ENCODE peak calls at places on chromosomes 6 and 20, in nine cellular contexts. Q is A549, K is adrenal gland, D is LoVo, T is Daoy, L is psoas muscle, M is substantia nigra, F is tibial artery, P is 8988T. J is an unnamed sample.

GRCh38 chr20:53606364-53606985 is 12.8 kb upstream of the ZNF217 start:
- DNase-seq in F (no peak), D (no peak), T (no peak), K (peak; percentile 50), M (no peak), L (no peak), Q (no peak), P (no peak), J (no peak)

GRCh38 chr6:109978174-109979032 is at the start of gene GPR6:
- DNase-seq in P (peak; percentile 42), F (no peak), K (peak; percentile 78), T (peak; percentile 11), Q (peak; percentile 11), D (peak; percentile 66), L (peak; percentile 48), M (peak; percentile 9), J (peak; percentile 72)

GRCh38 chr6:158688860-158689259 is 39.0 kb downstream of the SYTL3 start:
- DNase-seq in Q (no peak), F (no peak), K (no peak), D (no peak), P (no peak), M (no peak), T (no peak), L (no peak), J (no peak)

GRCh38 chr20:23152308-23152892 is 66.3 kb upstream of the CD93 start:
- DNase-seq in T (no peak), Q (peak; percentile 36), L (peak; percentile 87), P (no peak), K (peak; percentile 86), F (peak; percentile 98), D (no peak), M (no peak), J (peak; percentile 67)

GRCh38 chr6:64034840-64035656 is 399.4 kb downstream of the PHF3 start:
- DNase-seq in P (no peak), D (peak; percentile 77), L (no peak), Q (peak; percentile 6), M (no peak), F (no peak), T (no peak), K (no peak), J (no peak)

GRCh38 chr6:136404627-136405310 is 115.1 kb upstream of the BCLAF1 start:
- DNase-seq in L (no peak), T (no peak), K (no peak), Q (no peak), D (no peak), P (no peak), M (no peak), F (no peak), J (no peak)

GRCh38 chr20:50071039-50071888 is 41.7 kb downstream of the UBE2V1 start:
- DNase-seq in Q (peak; percentile 81), F (peak; percentile 91), D (peak; percentile 90), P (peak; percentile 91), M (peak; percentile 92), T (peak; percentile 86), L (peak; percentile 89), K (peak; percentile 84), J (peak; percentile 97)

GRCh38 chr6:151248295-151248694 is 8.5 kb downstream of the AKAP12 start:
- DNase-seq in K (no peak), Q (no peak), T (no peak), F (no peak), D (no peak), L (no peak), M (no peak), P (no peak), J (no peak)

GRCh38 chr6:114049367-114049966 is 78.5 kb upstream of the HDAC2 start:
- DNase-seq in D (peak; percentile 38), T (peak; percentile 7), K (no peak), M (no peak), F (no peak), Q (no peak), P (no peak), L (no peak), J (peak; percentile 32)

GRCh38 chr6:85795966-85796365 is 153.3 kb upstream of the SYNCRIP start:
- DNase-seq in K (no peak), D (no peak), F (no peak), L (no peak), T (no peak), M (no peak), P (no peak), Q (no peak), J (no peak)

GRCh38 chr20:34938466-34939163 is 17.0 kb downstream of the GSS start:
- DNase-seq in D (no peak), P (no peak), L (peak; percentile 60), K (peak; percentile 40), Q (no peak), M (peak; percentile 9), T (no peak), F (peak; percentile 71), J (peak; percentile 77)

GRCh38 chr20:13851279-13851678 is 66.5 kb downstream of the NDUFAF5 start:
- DNase-seq in D (no peak), L (no peak), Q (no peak), P (no peak), K (no peak), T (no peak), M (no peak), F (no peak), J (no peak)

GRCh38 chr6:122797537-122797936 is 8.5 kb downstream of the SMPDL3A start:
- DNase-seq in T (no peak), K (no peak), L (no peak), D (no peak), M (no peak), Q (no peak), F (no peak), P (no peak), J (no peak)

GRCh38 chr20:33164763-33165095 is 3.2 kb upstream of the BPIFA2 start:
- DNase-seq in T (no peak), D (no peak), P (no peak), Q (no peak), L (no peak), M (no peak), F (no peak), K (no peak), J (no peak)

GRCh38 chr6:37134622-37135191 is 35.2 kb upstream of the PIM1 start:
- DNase-seq in Q (peak; percentile 96), F (peak; percentile 89), M (no peak), P (peak; percentile 73), K (peak; percentile 82), T (peak; percentile 98), L (peak; percentile 64), D (peak; percentile 96), J (peak; percentile 47)

GRCh38 chr6:29516108-29516507 is 28.4 kb upstream of the MAS1L start:
- DNase-seq in Q (peak; percentile 5), L (no peak), K (no peak), F (no peak), M (no peak), D (peak; percentile 29), P (no peak), T (peak; percentile 89), J (peak; percentile 72)

GRCh38 chr6:138231399-138231886 is 13.2 kb upstream of the PBOV1 start:
- DNase-seq in L (no peak), F (no peak), P (no peak), K (no peak), D (peak; percentile 54), Q (no peak), M (no peak), T (peak; percentile 7), J (no peak)

GRCh38 chr6:26044140-26045045 is 42.8 kb upstream of the HFE start:
- DNase-seq in K (peak; percentile 83), D (no peak), M (no peak), P (no peak), Q (peak; percentile 57), F (no peak), L (no peak), T (no peak), J (no peak)

GRCh38 chr6:135128268-135128914 is 52.7 kb upstream of the MYB start:
- DNase-seq in F (no peak), K (no peak), Q (no peak), L (no peak), D (no peak), M (no peak), T (no peak), P (no peak), J (no peak)

GRCh38 chr20:43917380-43917779 is 2.7 kb downstream of the TOX2 start:
- DNase-seq in T (no peak), K (no peak), Q (no peak), D (no peak), M (no peak), P (no peak), L (no peak), F (peak; percentile 31), J (no peak)

GRCh38 chr20:3383878-3384495 is 23.5 kb downstream of the DNAAF9 start:
- DNase-seq in K (no peak), L (no peak), F (no peak), Q (no peak), D (no peak), T (no peak), P (no peak), M (no peak), J (no peak)

GRCh38 chr6:131258010-131258652 is 122.9 kb downstream of the AKAP7 start:
- DNase-seq in P (no peak), K (no peak), D (peak; percentile 35), M (no peak), F (no peak), L (no peak), Q (peak; percentile 13), T (no peak), J (no peak)

GRCh38 chr6:169215201-169215661 is 38.4 kb downstream of the THBS2 start:
- DNase-seq in D (no peak), M (no peak), K (no peak), F (no peak), L (no peak), Q (no peak), P (no peak), T (no peak), J (no peak)